ENCODE peak calls at places on chromosomes 7 and 10, in seven cellular contexts. U is ecto neural progenitor cell, B is IMR-90, N is mucosa of gallbladder, W is bronchial epithelial cell, C is psoas muscle, A is NCI-H446. O is an unnamed sample.
A peak's percentile ranks its signal among the peaks of the same experiment; 100 is the strongest.

GRCh38 chr7:74480861-74481417 is 27.2 kb downstream of the GTF2IRD1 start:
- DNase-seq in W (peak; percentile 33), B (peak; percentile 51), U (no peak), A (no peak), N (peak; percentile 31), C (peak; percentile 62), O (peak; percentile 23)

GRCh38 chr10:71920540-71921318 is 43.5 kb upstream of the CHST3 start:
- DNase-seq in U (no peak), W (peak; percentile 58), A (no peak), N (no peak), C (no peak), B (no peak), O (no peak)

GRCh38 chr7:27697861-27698430 is 35.3 kb upstream of the HIBADH start:
- DNase-seq in W (peak; percentile 64), C (no peak), N (peak; percentile 30), U (no peak), B (peak; percentile 49), A (no peak), O (no peak)

GRCh38 chr10:127851661-127852205 is 41.0 kb downstream of the CLRN3 start:
- DNase-seq in C (no peak), U (no peak), N (no peak), W (no peak), A (no peak), B (no peak), O (no peak)

GRCh38 chr7:114087674-114088539 is 169.1 kb upstream of the PPP1R3A start:
- DNase-seq in W (no peak), N (no peak), U (peak; percentile 46), C (no peak), B (no peak), A (no peak), O (peak; percentile 19)

GRCh38 chr7:124701955-124702354 is 63.6 kb downstream of the GPR37 start:
- DNase-seq in U (no peak), N (no peak), A (peak; percentile 14), W (peak; percentile 76), B (peak; percentile 25), C (no peak), O (no peak)

GRCh38 chr10:114767589-114768393 is 53.8 kb upstream of the FHIP2A start:
- DNase-seq in W (no peak), B (peak; percentile 28), U (no peak), N (no peak), C (peak; percentile 24), A (no peak), O (peak; percentile 28)

GRCh38 chr10:103854687-103855423 is 521 bp downstream of the SH3PXD2A start:
- DNase-seq in N (no peak), W (no peak), B (peak; percentile 24), C (peak; percentile 54), U (peak; percentile 79), A (peak; percentile 27), O (peak; percentile 48)

GRCh38 chr7:50416509-50417299 is 33.4 kb downstream of the FIGNL1 start:
- DNase-seq in U (peak; percentile 38), C (no peak), B (no peak), N (no peak), W (no peak), A (no peak), O (no peak)

GRCh38 chr7:92567460-92567859 is 22.7 kb downstream of the FAM133B start:
- DNase-seq in W (no peak), B (peak; percentile 59), C (no peak), U (no peak), N (no peak), A (no peak), O (no peak)

GRCh38 chr7:155115288-155115687 is 45.2 kb downstream of the HTR5A start:
- DNase-seq in W (no peak), U (no peak), A (no peak), C (no peak), N (no peak), B (no peak), O (no peak)

O was measured in WERI-Rb-1.